ENCODE peak calls at places on chromosomes 16 and 17, in six cellular contexts. V, I, G, U, N and J are unnamed samples.

GRCh38 chr17:82269882-82270500 is 3.5 kb downstream of the CSNK1D start:
- DNase-seq in V (no peak), I (no peak), U (no peak), N (no peak), G (no peak), J (no peak)

GRCh38 chr17:63826468-63827001 is 696 bp upstream of the PSMC5 start:
- DNase-seq in I (no peak), N (no peak), V (peak; percentile 40), U (no peak), G (peak; percentile 35), J (peak; percentile 44)

GRCh38 chr17:81528651-81529436 is 667 bp downstream of the FSCN2 start:
- DNase-seq in G (no peak), I (no peak), V (no peak), U (no peak), N (peak; percentile 3), J (no peak)

GRCh38 chr17:35242805-35243458 is at the start of gene SLFN5:
- DNase-seq in N (peak; percentile 94), V (peak; percentile 95), I (peak; percentile 76), U (peak; percentile 95), G (peak; percentile 92), J (peak; percentile 95)

GRCh38 chr17:6070895-6071511 is 824 bp downstream of the WSCD1 start:
- DNase-seq in N (no peak), V (peak; percentile 64), G (no peak), I (no peak), U (no peak), J (peak; percentile 72)

GRCh38 chr17:21374455-21375161 is 1.5 kb upstream of the KCNJ12 start:
- DNase-seq in G (no peak), U (no peak), V (no peak), N (no peak), I (no peak), J (no peak)

GRCh38 chr17:4182043-4182442 is 39.0 kb downstream of the CYB5D2 start:
- DNase-seq in V (no peak), U (no peak), N (no peak), G (no peak), I (no peak), J (no peak)

GRCh38 chr17:41672153-41672552 is 16.5 kb upstream of the EIF1 start:
- DNase-seq in V (no peak), I (no peak), G (no peak), N (no peak), U (no peak), J (no peak)

GRCh38 chr17:64413505-64413904 is 22.8 kb upstream of the PECAM1 start:
- DNase-seq in V (no peak), U (no peak), I (no peak), G (no peak), N (no peak), J (peak; percentile 16)

GRCh38 chr16:58024673-58025350 is 742 bp upstream of the MMP15 start:
- DNase-seq in N (peak; percentile 52), U (no peak), G (no peak), V (peak; percentile 28), I (no peak), J (peak; percentile 85)

GRCh38 chr17:77189148-77189547 is 48.4 kb downstream of the SEC14L1 start:
- DNase-seq in I (no peak), N (no peak), U (no peak), V (no peak), G (no peak), J (no peak)

GRCh38 chr16:69773255-69773947 is 11.3 kb downstream of the WWP2 start:
- DNase-seq in V (no peak), I (no peak), U (no peak), G (no peak), N (no peak), J (no peak)

GRCh38 chr16:79707867-79708266 is 107.3 kb upstream of the MAF start:
- DNase-seq in N (peak; percentile 59), G (peak; percentile 4), U (peak; percentile 35), I (no peak), V (no peak), J (no peak)

GRCh38 chr16:88871349-88871702 is 4.9 kb upstream of the PABPN1L start:
- DNase-seq in I (no peak), N (no peak), V (no peak), G (no peak), U (no peak), J (no peak)

GRCh38 chr16:84650062-84650991 is 2.0 kb downstream of the KLHL36 start:
- DNase-seq in I (no peak), V (peak; percentile 69), N (no peak), G (peak; percentile 71), U (peak; percentile 60), J (no peak)